ENCODE peak calls at places on chromosomes 7 and 10, in ten cellular contexts. B is uterus; Z is EL; Q is smooth muscle cell of the brain vasculature; H is activated CD8-positive, alpha-beta memory T cell treated with anti-CD3 and anti-CD28 coated beads for 4 hours; Y is psoas muscle; L is AG10803; R is glutamatergic neuron; K is mesenchymal stem cell; O is amygdala. W is an unnamed sample.

GRCh38 chr7:105014725-105015630 is 973 bp downstream of the KMT2E start:
- DNase-seq in Q (no peak), B (peak), Y (no peak), R (no peak), O (no peak), Z (peak), K (peak), L (peak), H (no peak), W (peak)

GRCh38 chr10:100004805-100005510 is 4.8 kb downstream of the DNMBP start:
- DNase-seq in L (peak), B (no peak), R (no peak), Y (no peak), H (no peak), K (peak), Q (no peak), O (no peak), Z (peak), W (no peak)

GRCh38 chr7:112789824-112790650 is at the start of gene TMEM168:
- DNase-seq in H (peak), Q (peak), R (peak), L (peak), B (peak), K (peak), O (peak), Y (peak), Z (peak), W (peak)

GRCh38 chr7:25859412-25859704 is 292.6 kb upstream of the NFE2L3 start:
- DNase-seq in H (no peak), R (no peak), Q (no peak), Y (no peak), Z (no peak), L (no peak), O (no peak), K (peak), B (no peak), W (no peak)

GRCh38 chr10:132407846-132408278 is 10.9 kb downstream of the PWWP2B start:
- DNase-seq in Y (no peak), K (peak), H (no peak), Q (peak), Z (no peak), B (peak), R (no peak), L (peak), O (no peak), W (no peak)

GRCh38 chr7:16851829-16852228 is 30.0 kb downstream of the AGR3 start:
- DNase-seq in K (no peak), L (no peak), Q (no peak), Y (no peak), B (no peak), O (no peak), Z (no peak), R (no peak), H (no peak), W (no peak)

GRCh38 chr10:60707841-60708240 is 70.4 kb upstream of the CDK1 start:
- DNase-seq in H (no peak), Q (no peak), R (no peak), Y (no peak), Z (no peak), K (no peak), B (no peak), L (no peak), O (no peak), W (no peak)

GRCh38 chr10:102752934-102753664 is 9.4 kb downstream of the WBP1L start:
- DNase-seq in H (no peak), B (peak), Z (peak), O (peak), K (peak), Q (peak), R (no peak), Y (no peak), L (peak), W (no peak)

GRCh38 chr10:56537984-56538383 is 176.9 kb upstream of the ZWINT start:
- DNase-seq in L (peak), O (no peak), Q (no peak), H (no peak), Y (no peak), K (peak), B (no peak), R (no peak), Z (peak), W (no peak)

GRCh38 chr7:45240187-45240776 is 82.7 kb downstream of the RAMP3 start:
- DNase-seq in B (peak), H (no peak), K (no peak), O (no peak), L (no peak), Z (no peak), Q (no peak), Y (no peak), R (no peak), W (no peak)

GRCh38 chr7:151175793-151176311 is 8.4 kb upstream of the GBX1 start:
- DNase-seq in Q (no peak), Z (no peak), Y (no peak), O (no peak), R (no peak), H (no peak), K (no peak), B (no peak), L (no peak), W (no peak)

GRCh38 chr10:74906631-74907030 is 80.2 kb downstream of the KAT6B start:
- DNase-seq in R (no peak), B (no peak), K (no peak), O (no peak), L (no peak), Q (no peak), Z (no peak), Y (no peak), H (no peak), W (no peak)

GRCh38 chr10:65846949-65847348 is 1078.9 kb upstream of the LRRTM3 start:
- DNase-seq in L (no peak), Q (no peak), Y (no peak), R (no peak), H (no peak), K (no peak), Z (no peak), O (no peak), B (no peak), W (no peak)

GRCh38 chr10:119250641-119251314 is 43.4 kb downstream of the GRK5 start:
- DNase-seq in Q (peak), Y (no peak), H (no peak), R (no peak), B (no peak), K (peak), Z (peak), L (peak), O (no peak), W (no peak)

GRCh38 chr7:27108390-27109127 is 6.1 kb upstream of the HOXA2 start:
- DNase-seq in R (peak), K (peak), Z (no peak), O (no peak), Y (peak), Q (no peak), L (no peak), H (no peak), B (no peak), W (no peak)

GRCh38 chr10:131973160-131973951 is 8.4 kb downstream of the BNIP3 start:
- DNase-seq in Q (no peak), K (no peak), B (no peak), H (no peak), Z (no peak), L (no peak), Y (no peak), R (peak), O (no peak), W (no peak)

GRCh38 chr10:74953214-74953613 is 126.8 kb downstream of the KAT6B start:
- DNase-seq in Y (no peak), O (no peak), R (no peak), Q (no peak), L (no peak), K (no peak), B (no peak), Z (no peak), H (no peak), W (no peak)

GRCh38 chr7:138564365-138564764 is 104.3 kb downstream of the TRIM24 start:
- DNase-seq in B (no peak), K (peak), Z (no peak), R (no peak), O (no peak), L (no peak), H (no peak), Q (no peak), Y (no peak), W (no peak)

GRCh38 chr7:131424219-131424822 is 96.6 kb downstream of the MKLN1 start:
- DNase-seq in K (peak), L (peak), H (no peak), Y (no peak), Z (peak), O (no peak), Q (peak), B (no peak), R (no peak), W (no peak)

GRCh38 chr10:104683567-104683966 is 42.5 kb downstream of the SORCS3 start:
- DNase-seq in Y (no peak), B (no peak), H (no peak), L (no peak), R (no peak), Q (no peak), Z (no peak), K (no peak), O (no peak), W (no peak)

GRCh38 chr10:14358886-14359573 is 28.3 kb upstream of the FRMD4A start:
- DNase-seq in H (no peak), O (no peak), Y (no peak), Z (no peak), K (no peak), R (no peak), L (no peak), B (no peak), Q (no peak), W (no peak)

GRCh38 chr7:44257618-44258422 is 57.0 kb downstream of the YKT6 start:
- DNase-seq in Q (peak), L (peak), K (peak), Z (peak), B (peak), R (peak), Y (peak), H (peak), O (peak), W (peak)

GRCh38 chr7:38068461-38068860 is 109.6 kb upstream of the STARD3NL start:
- DNase-seq in K (no peak), R (no peak), Z (no peak), H (no peak), B (no peak), Q (no peak), O (no peak), L (no peak), Y (no peak), W (no peak)

GRCh38 chr10:93751074-93751572 is 6.6 kb upstream of the LGI1 start:
- DNase-seq in H (no peak), Z (no peak), O (no peak), K (no peak), Q (no peak), L (no peak), Y (no peak), R (peak), B (no peak), W (no peak)